ENCODE peak calls at places on chromosomes 7 and 10, in eight cellular contexts. G is HCT116, C is ovary, H is adrenal gland, V is colonic mucosa, E is HepG2, Q is ascending aorta, K is vagina. W is an unnamed sample.

GRCh38 chr10:26730548-26730947 is 33.0 kb downstream of the PDSS1 start:
- DNase-seq in V (no peak), Q (no peak), G (no peak), H (no peak), K (no peak), C (no peak), E (no peak), W (no peak)

GRCh38 chr7:50962281-50962883 is 179.7 kb upstream of the GRB10 start:
- DNase-seq in K (no peak), Q (no peak), G (no peak), H (no peak), E (no peak), C (no peak), V (no peak), W (no peak)

GRCh38 chr10:118776960-118777359 is 22.2 kb upstream of the CACUL1 start:
- DNase-seq in V (no peak), H (no peak), Q (no peak), G (no peak), E (no peak), C (no peak), K (peak; percentile 29), W (no peak)

GRCh38 chr10:6299234-6299633 is 96.5 kb downstream of the PFKFB3 start:
- DNase-seq in V (no peak), K (no peak), H (peak; percentile 77), Q (no peak), E (peak; percentile 60), G (peak; percentile 91), C (no peak), W (no peak)

GRCh38 chr10:36888925-36889573 is 236.3 kb upstream of the ANKRD30A start:
- DNase-seq in G (peak; percentile 8), C (no peak), V (peak; percentile 35), Q (no peak), H (no peak), E (peak; percentile 89), K (no peak), W (no peak)

GRCh38 chr10:28248092-28248491 is 54.8 kb downstream of the MPP7 start:
- DNase-seq in Q (no peak), K (no peak), G (no peak), V (no peak), E (no peak), H (no peak), C (no peak), W (no peak)

GRCh38 chr7:55504093-55504859 is 68.0 kb downstream of the VOPP1 start:
- DNase-seq in H (no peak), E (no peak), V (no peak), Q (no peak), K (no peak), G (no peak), C (no peak), W (no peak)

GRCh38 chr7:69597278-69598076 is 798 bp upstream of the AUTS2 start:
- DNase-seq in G (no peak), K (no peak), E (no peak), C (no peak), H (peak; percentile 66), V (peak; percentile 22), Q (peak; percentile 75), W (no peak)

GRCh38 chr10:91409069-91409868 is 875 bp upstream of the HECTD2 start:
- DNase-seq in Q (peak; percentile 92), C (peak; percentile 85), G (no peak), K (peak; percentile 95), V (peak; percentile 78), E (peak; percentile 53), H (peak; percentile 93), W (no peak)

GRCh38 chr7:90624128-90624980 is 28.2 kb downstream of the CDK14 start:
- DNase-seq in G (no peak), H (no peak), Q (no peak), K (no peak), C (no peak), V (no peak), E (no peak), W (no peak)

GRCh38 chr7:47520408-47520807 is 61.5 kb downstream of the TNS3 start:
- DNase-seq in C (peak; percentile 65), V (peak; percentile 40), Q (peak; percentile 88), H (peak; percentile 35), E (peak; percentile 39), G (no peak), K (peak; percentile 95), W (no peak)

GRCh38 chr10:113073549-113074189 is 123.6 kb downstream of the TCF7L2 start:
- DNase-seq in K (no peak), C (peak; percentile 51), Q (peak; percentile 96), H (peak; percentile 64), E (peak; percentile 91), V (peak; percentile 86), G (peak; percentile 97), W (no peak)

GRCh38 chr10:95847007-95847406 is 60.8 kb upstream of the CC2D2B start:
- DNase-seq in Q (no peak), H (no peak), V (no peak), K (no peak), G (no peak), E (no peak), C (no peak), W (no peak)

GRCh38 chr7:44060091-44060947 is 5.0 kb downstream of the PGAM2 start:
- DNase-seq in K (no peak), H (no peak), Q (peak; percentile 56), V (no peak), E (no peak), G (no peak), C (no peak), W (no peak)

GRCh38 chr7:125254521-125254920 is 324.9 kb upstream of the POT1 start:
- DNase-seq in K (no peak), G (no peak), C (no peak), Q (no peak), V (no peak), H (no peak), E (no peak), W (no peak)

GRCh38 chr7:4885317-4885807 is 1.8 kb upstream of the RADIL start:
- DNase-seq in K (no peak), H (no peak), G (no peak), E (no peak), C (no peak), Q (no peak), V (no peak), W (no peak)

GRCh38 chr7:82211333-82211732 is 232.2 kb downstream of the CACNA2D1 start:
- DNase-seq in G (no peak), Q (no peak), C (no peak), E (no peak), K (no peak), H (no peak), V (no peak), W (no peak)

GRCh38 chr10:87862644-87863101 is 660 bp downstream of the KLLN start:
- DNase-seq in G (no peak), V (no peak), E (no peak), Q (no peak), K (peak; percentile 93), C (no peak), H (no peak), W (no peak)

GRCh38 chr10:24384954-24385353 is 176.0 kb downstream of the KIAA1217 start:
- DNase-seq in K (no peak), H (peak; percentile 29), Q (no peak), V (no peak), E (no peak), G (no peak), C (no peak), W (no peak)

GRCh38 chr10:29646238-29646902 is 11.6 kb upstream of the SVIL start:
- DNase-seq in H (no peak), E (no peak), C (no peak), K (no peak), G (no peak), V (no peak), Q (no peak), W (no peak)

GRCh38 chr10:84204122-84204521 is 9.8 kb downstream of the CDHR1 start:
- DNase-seq in Q (no peak), E (peak; percentile 12), G (peak; percentile 6), H (no peak), V (no peak), C (no peak), K (no peak), W (no peak)

GRCh38 chr10:89937494-89937893 is 236.1 kb downstream of the KIF20B start:
- DNase-seq in E (no peak), H (no peak), V (no peak), K (no peak), C (no peak), Q (no peak), G (no peak), W (no peak)

GRCh38 chr7:92667816-92668540 is 77.8 kb upstream of the FAM133B start:
- DNase-seq in H (no peak), Q (no peak), K (no peak), V (no peak), E (no peak), G (no peak), C (no peak), W (no peak)

DNA sequence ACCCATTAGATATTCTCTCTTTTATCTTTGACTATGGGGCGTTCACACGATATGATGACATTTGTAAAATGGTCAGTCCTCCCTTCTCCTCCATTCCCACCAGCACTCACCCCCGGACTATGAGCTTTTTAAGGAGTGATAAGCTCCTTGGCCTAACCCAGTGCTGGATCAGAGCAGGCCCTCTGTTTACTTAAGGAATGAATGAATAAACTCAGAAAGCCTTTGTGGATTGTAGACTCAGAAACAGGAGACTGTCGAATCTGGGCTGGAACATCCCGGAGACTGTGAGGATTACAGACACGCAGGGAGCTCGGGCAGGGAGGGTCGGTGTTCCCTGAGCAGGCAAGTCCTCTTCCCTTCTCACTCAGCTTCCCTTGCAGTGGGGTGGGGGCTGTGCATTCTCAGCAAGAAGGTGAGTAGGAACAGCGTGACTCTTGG is 6.8 kb upstream of the ZCCHC24 start:
- DNase-seq in E (no peak), H (no peak), C (no peak), Q (no peak), K (peak; percentile 71), G (no peak), V (no peak), W (no peak)
- H3K4me3 ChIP-seq in E (no peak overlapping the region), H (no peak overlapping the region), C (no peak overlapping the region), Q (no peak overlapping the region), K (no peak overlapping the region), G (no peak overlapping the region), V (no peak overlapping the region), W (no peak overlapping the region)

GRCh38 chr7:106089647-106090046 is 22.5 kb downstream of the SYPL1 start:
- DNase-seq in Q (no peak), G (no peak), E (no peak), C (no peak), K (no peak), H (no peak), V (no peak), W (no peak)
- H3K4me1 ChIP-seq in Q (no peaks in the 10 kb centered on the region), G (no peaks in the 10 kb centered on the region), E (no peaks in the 10 kb centered on the region), C (no peaks in the 10 kb centered on the region), K (peaks cover 4% of the 10 kb centered on the region), H (no peaks in the 10 kb centered on the region), V (no peaks in the 10 kb centered on the region), W (no peaks in the 10 kb centered on the region)

GRCh38 chr10:93437946-93438795 is 44.0 kb downstream of the MYOF start:
- DNase-seq in V (no peak), C (no peak), K (no peak), H (no peak), Q (peak; percentile 69), G (no peak), E (no peak), W (no peak)
- H3K4me3 ChIP-seq in V (no peak overlapping the region), C (no peak overlapping the region), K (peak overlapping the region; percentile 44), H (no peak overlapping the region), Q (no peak overlapping the region), G (peak overlapping the region; percentile 1), E (no peak overlapping the region), W (no peak overlapping the region)

DNA sequence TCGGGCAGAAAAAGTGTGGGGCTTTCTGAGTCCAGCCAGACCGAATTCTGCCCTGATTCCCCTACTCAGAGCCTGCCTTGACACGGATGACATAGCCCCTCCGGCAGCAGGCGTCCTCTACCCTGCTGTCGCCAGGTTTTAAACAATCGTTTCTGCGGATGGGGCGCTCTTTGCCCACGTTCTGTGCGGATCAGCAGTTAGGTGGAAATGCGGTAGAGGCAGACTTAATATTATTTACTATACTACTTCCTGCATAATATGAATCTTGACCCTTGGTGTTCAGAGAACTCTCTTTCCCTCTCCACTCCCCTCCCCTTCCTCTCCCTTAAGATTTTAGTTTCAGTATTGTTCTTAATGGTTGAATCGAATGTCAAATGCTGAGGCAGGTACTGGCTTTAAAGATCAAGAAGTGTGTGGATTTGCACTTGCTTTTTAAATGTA is 2.4 kb downstream of the GATA3 start:
- DNase-seq in G (no peak), C (no peak), V (no peak), K (no peak), E (no peak), H (no peak), Q (no peak), W (peak; percentile 46)
- H3K4me1 ChIP-seq in G (peaks cover 3% of the 10 kb centered on the region), C (peaks cover 4% of the 10 kb centered on the region), V (peaks cover 10% of the 10 kb centered on the region), K (peaks cover 50% of the 10 kb centered on the region), E (no peaks in the 10 kb centered on the region), H (peaks cover 24% of the 10 kb centered on the region), Q (peaks cover 11% of the 10 kb centered on the region), W (peaks cover 61% of the 10 kb centered on the region)